ENCODE peak calls at places on chromosome 2, in eight cellular contexts. One of them, this sample, is unnamed.

GRCh38 chr2:239737144-239737463 is 288.0 kb downstream of the NDUFA10 start:
- DNase-seq in NCI-H2081: no peak
- DNase-seq in 8988T: no peak
- DNase-seq in iPS DF 19.7: no peak
- DNase-seq in cerebellar cortex: no peak
- DNase-seq in stimulated activated CD8-positive, alpha-beta memory T cell treated with anti-CD3 and anti-CD28 coated beads, Interleukin-2, amount 100 ng/mL, for 48 hours: no peak
- DNase-seq in amniotic stem cell: no peak
- DNase-seq in dorsolateral prefrontal cortex: no peak
- DNase-seq in this sample: no peak

GRCh38 chr2:95374029-95374428 is 28.5 kb upstream of the FAHD2A start:
- DNase-seq in NCI-H2081: no peak
- DNase-seq in 8988T: no peak
- DNase-seq in iPS DF 19.7: no peak
- DNase-seq in cerebellar cortex: no peak
- DNase-seq in stimulated activated CD8-positive, alpha-beta memory T cell treated with anti-CD3 and anti-CD28 coated beads, Interleukin-2, amount 100 ng/mL, for 48 hours: no peak
- DNase-seq in amniotic stem cell: no peak
- DNase-seq in dorsolateral prefrontal cortex: no peak
- DNase-seq in this sample: peak

GRCh38 chr2:74094291-74094690 is 53.4 kb downstream of the BOLA3 start:
- DNase-seq in NCI-H2081: no peak
- DNase-seq in 8988T: no peak
- DNase-seq in iPS DF 19.7: no peak
- DNase-seq in cerebellar cortex: no peak
- DNase-seq in stimulated activated CD8-positive, alpha-beta memory T cell treated with anti-CD3 and anti-CD28 coated beads, Interleukin-2, amount 100 ng/mL, for 48 hours: no peak
- DNase-seq in amniotic stem cell: no peak
- DNase-seq in dorsolateral prefrontal cortex: no peak
- DNase-seq in this sample: no peak

GRCh38 chr2:203656522-203657287 is 49.7 kb upstream of the CD28 start:
- DNase-seq in NCI-H2081: no peak
- DNase-seq in 8988T: no peak
- DNase-seq in iPS DF 19.7: no peak
- DNase-seq in cerebellar cortex: no peak
- DNase-seq in stimulated activated CD8-positive, alpha-beta memory T cell treated with anti-CD3 and anti-CD28 coated beads, Interleukin-2, amount 100 ng/mL, for 48 hours: no peak
- DNase-seq in amniotic stem cell: no peak
- DNase-seq in dorsolateral prefrontal cortex: no peak
- DNase-seq in this sample: no peak

GRCh38 chr2:230541934-230542380 is 126.0 kb downstream of the SP100 start:
- DNase-seq in NCI-H2081: no peak
- DNase-seq in 8988T: no peak
- DNase-seq in iPS DF 19.7: no peak
- DNase-seq in cerebellar cortex: no peak
- DNase-seq in stimulated activated CD8-positive, alpha-beta memory T cell treated with anti-CD3 and anti-CD28 coated beads, Interleukin-2, amount 100 ng/mL, for 48 hours: no peak
- DNase-seq in amniotic stem cell: no peak
- DNase-seq in dorsolateral prefrontal cortex: no peak
- DNase-seq in this sample: no peak

GRCh38 chr2:225670111-225670974 is 270.8 kb downstream of the NYAP2 start:
- DNase-seq in NCI-H2081: peak
- DNase-seq in 8988T: no peak
- DNase-seq in iPS DF 19.7: no peak
- DNase-seq in cerebellar cortex: peak
- DNase-seq in stimulated activated CD8-positive, alpha-beta memory T cell treated with anti-CD3 and anti-CD28 coated beads, Interleukin-2, amount 100 ng/mL, for 48 hours: no peak
- DNase-seq in amniotic stem cell: no peak
- DNase-seq in dorsolateral prefrontal cortex: no peak
- DNase-seq in this sample: no peak

GRCh38 chr2:98040331-98040939 is 44.7 kb upstream of the TMEM131 start:
- DNase-seq in NCI-H2081: no peak
- DNase-seq in 8988T: no peak
- DNase-seq in iPS DF 19.7: no peak
- DNase-seq in cerebellar cortex: no peak
- DNase-seq in stimulated activated CD8-positive, alpha-beta memory T cell treated with anti-CD3 and anti-CD28 coated beads, Interleukin-2, amount 100 ng/mL, for 48 hours: no peak
- DNase-seq in amniotic stem cell: no peak
- DNase-seq in dorsolateral prefrontal cortex: no peak
- DNase-seq in this sample: no peak

GRCh38 chr2:43270930-43271615 is 44.7 kb upstream of the ZFP36L2 start:
- DNase-seq in NCI-H2081: no peak
- DNase-seq in 8988T: no peak
- DNase-seq in iPS DF 19.7: no peak
- DNase-seq in cerebellar cortex: no peak
- DNase-seq in stimulated activated CD8-positive, alpha-beta memory T cell treated with anti-CD3 and anti-CD28 coated beads, Interleukin-2, amount 100 ng/mL, for 48 hours: no peak
- DNase-seq in amniotic stem cell: no peak
- DNase-seq in dorsolateral prefrontal cortex: no peak
- DNase-seq in this sample: no peak

GRCh38 chr2:109304731-109305470 is 175.9 kb downstream of the SH3RF3 start:
- DNase-seq in NCI-H2081: no peak
- DNase-seq in 8988T: no peak
- DNase-seq in iPS DF 19.7: no peak
- DNase-seq in cerebellar cortex: no peak
- DNase-seq in stimulated activated CD8-positive, alpha-beta memory T cell treated with anti-CD3 and anti-CD28 coated beads, Interleukin-2, amount 100 ng/mL, for 48 hours: no peak
- DNase-seq in amniotic stem cell: no peak
- DNase-seq in dorsolateral prefrontal cortex: no peak
- DNase-seq in this sample: no peak

GRCh38 chr2:52539026-52539964 is 1228.3 kb upstream of the CHAC2 start:
- DNase-seq in NCI-H2081: no peak
- DNase-seq in 8988T: no peak
- DNase-seq in iPS DF 19.7: no peak
- DNase-seq in cerebellar cortex: no peak
- DNase-seq in stimulated activated CD8-positive, alpha-beta memory T cell treated with anti-CD3 and anti-CD28 coated beads, Interleukin-2, amount 100 ng/mL, for 48 hours: no peak
- DNase-seq in amniotic stem cell: peak
- DNase-seq in dorsolateral prefrontal cortex: no peak
- DNase-seq in this sample: no peak

GRCh38 chr2:126720647-126721046 is 64.7 kb downstream of the GYPC start:
- DNase-seq in NCI-H2081: no peak
- DNase-seq in 8988T: no peak
- DNase-seq in iPS DF 19.7: no peak
- DNase-seq in cerebellar cortex: no peak
- DNase-seq in stimulated activated CD8-positive, alpha-beta memory T cell treated with anti-CD3 and anti-CD28 coated beads, Interleukin-2, amount 100 ng/mL, for 48 hours: no peak
- DNase-seq in amniotic stem cell: no peak
- DNase-seq in dorsolateral prefrontal cortex: no peak
- DNase-seq in this sample: no peak

GRCh38 chr2:26989156-26989555 is 18.7 kb downstream of the MAPRE3 start:
- DNase-seq in NCI-H2081: no peak
- DNase-seq in 8988T: no peak
- DNase-seq in iPS DF 19.7: no peak
- DNase-seq in cerebellar cortex: no peak
- DNase-seq in stimulated activated CD8-positive, alpha-beta memory T cell treated with anti-CD3 and anti-CD28 coated beads, Interleukin-2, amount 100 ng/mL, for 48 hours: no peak
- DNase-seq in amniotic stem cell: no peak
- DNase-seq in dorsolateral prefrontal cortex: no peak
- DNase-seq in this sample: no peak

GRCh38 chr2:42060718-42061619 is 13.1 kb downstream of the PKDCC start:
- DNase-seq in NCI-H2081: no peak
- DNase-seq in 8988T: no peak
- DNase-seq in iPS DF 19.7: no peak
- DNase-seq in cerebellar cortex: no peak
- DNase-seq in stimulated activated CD8-positive, alpha-beta memory T cell treated with anti-CD3 and anti-CD28 coated beads, Interleukin-2, amount 100 ng/mL, for 48 hours: no peak
- DNase-seq in amniotic stem cell: no peak
- DNase-seq in dorsolateral prefrontal cortex: no peak
- DNase-seq in this sample: no peak

GRCh38 chr2:43021791-43022500 is 204.5 kb downstream of the ZFP36L2 start:
- DNase-seq in NCI-H2081: no peak
- DNase-seq in 8988T: no peak
- DNase-seq in iPS DF 19.7: no peak
- DNase-seq in cerebellar cortex: no peak
- DNase-seq in stimulated activated CD8-positive, alpha-beta memory T cell treated with anti-CD3 and anti-CD28 coated beads, Interleukin-2, amount 100 ng/mL, for 48 hours: no peak
- DNase-seq in amniotic stem cell: no peak
- DNase-seq in dorsolateral prefrontal cortex: peak
- DNase-seq in this sample: no peak

GRCh38 chr2:19654310-19655090 is 247.3 kb downstream of the TTC32 start:
- DNase-seq in NCI-H2081: no peak
- DNase-seq in 8988T: no peak
- DNase-seq in iPS DF 19.7: no peak
- DNase-seq in cerebellar cortex: no peak
- DNase-seq in stimulated activated CD8-positive, alpha-beta memory T cell treated with anti-CD3 and anti-CD28 coated beads, Interleukin-2, amount 100 ng/mL, for 48 hours: no peak
- DNase-seq in amniotic stem cell: no peak
- DNase-seq in dorsolateral prefrontal cortex: no peak
- DNase-seq in this sample: no peak

GRCh38 chr2:40281021-40281940 is 170.6 kb downstream of the SLC8A1 start:
- DNase-seq in NCI-H2081: no peak
- DNase-seq in 8988T: no peak
- DNase-seq in iPS DF 19.7: no peak
- DNase-seq in cerebellar cortex: peak
- DNase-seq in stimulated activated CD8-positive, alpha-beta memory T cell treated with anti-CD3 and anti-CD28 coated beads, Interleukin-2, amount 100 ng/mL, for 48 hours: no peak
- DNase-seq in amniotic stem cell: peak
- DNase-seq in dorsolateral prefrontal cortex: no peak
- DNase-seq in this sample: no peak

GRCh38 chr2:48332286-48332685 is 197.7 kb upstream of the STON1 start:
- DNase-seq in NCI-H2081: peak
- DNase-seq in 8988T: no peak
- DNase-seq in iPS DF 19.7: no peak
- DNase-seq in cerebellar cortex: peak
- DNase-seq in stimulated activated CD8-positive, alpha-beta memory T cell treated with anti-CD3 and anti-CD28 coated beads, Interleukin-2, amount 100 ng/mL, for 48 hours: no peak
- DNase-seq in amniotic stem cell: no peak
- DNase-seq in dorsolateral prefrontal cortex: no peak
- DNase-seq in this sample: no peak

GRCh38 chr2:136080114-136080513 is 37.8 kb downstream of the CXCR4 start:
- DNase-seq in NCI-H2081: no peak
- DNase-seq in 8988T: no peak
- DNase-seq in iPS DF 19.7: no peak
- DNase-seq in cerebellar cortex: no peak
- DNase-seq in stimulated activated CD8-positive, alpha-beta memory T cell treated with anti-CD3 and anti-CD28 coated beads, Interleukin-2, amount 100 ng/mL, for 48 hours: no peak
- DNase-seq in amniotic stem cell: no peak
- DNase-seq in dorsolateral prefrontal cortex: no peak
- DNase-seq in this sample: no peak

GRCh38 chr2:197010200-197011020 is 83.9 kb upstream of the PGAP1 start:
- DNase-seq in NCI-H2081: no peak
- DNase-seq in 8988T: no peak
- DNase-seq in iPS DF 19.7: no peak
- DNase-seq in cerebellar cortex: no peak
- DNase-seq in stimulated activated CD8-positive, alpha-beta memory T cell treated with anti-CD3 and anti-CD28 coated beads, Interleukin-2, amount 100 ng/mL, for 48 hours: no peak
- DNase-seq in amniotic stem cell: no peak
- DNase-seq in dorsolateral prefrontal cortex: no peak
- DNase-seq in this sample: no peak

GRCh38 chr2:192000196-192000990 is 153.5 kb upstream of the CAVIN2 start:
- DNase-seq in NCI-H2081: no peak
- DNase-seq in 8988T: no peak
- DNase-seq in iPS DF 19.7: no peak
- DNase-seq in cerebellar cortex: peak
- DNase-seq in stimulated activated CD8-positive, alpha-beta memory T cell treated with anti-CD3 and anti-CD28 coated beads, Interleukin-2, amount 100 ng/mL, for 48 hours: no peak
- DNase-seq in amniotic stem cell: no peak
- DNase-seq in dorsolateral prefrontal cortex: no peak
- DNase-seq in this sample: no peak

GRCh38 chr2:182650704-182651103 is 65.4 kb upstream of the DNAJC10 start:
- DNase-seq in NCI-H2081: peak
- DNase-seq in 8988T: no peak
- DNase-seq in iPS DF 19.7: no peak
- DNase-seq in cerebellar cortex: peak
- DNase-seq in stimulated activated CD8-positive, alpha-beta memory T cell treated with anti-CD3 and anti-CD28 coated beads, Interleukin-2, amount 100 ng/mL, for 48 hours: no peak
- DNase-seq in amniotic stem cell: peak
- DNase-seq in dorsolateral prefrontal cortex: no peak
- DNase-seq in this sample: no peak

GRCh38 chr2:97658691-97659157 is 5.1 kb downstream of the ACTR1B start:
- DNase-seq in NCI-H2081: no peak
- DNase-seq in 8988T: no peak
- DNase-seq in iPS DF 19.7: no peak
- DNase-seq in cerebellar cortex: no peak
- DNase-seq in stimulated activated CD8-positive, alpha-beta memory T cell treated with anti-CD3 and anti-CD28 coated beads, Interleukin-2, amount 100 ng/mL, for 48 hours: no peak
- DNase-seq in amniotic stem cell: no peak
- DNase-seq in dorsolateral prefrontal cortex: no peak
- DNase-seq in this sample: no peak

GRCh38 chr2:148900350-148900749 is 25.3 kb downstream of the KIF5C start:
- DNase-seq in NCI-H2081: peak
- DNase-seq in 8988T: no peak
- DNase-seq in iPS DF 19.7: no peak
- DNase-seq in cerebellar cortex: no peak
- DNase-seq in stimulated activated CD8-positive, alpha-beta memory T cell treated with anti-CD3 and anti-CD28 coated beads, Interleukin-2, amount 100 ng/mL, for 48 hours: no peak
- DNase-seq in amniotic stem cell: no peak
- DNase-seq in dorsolateral prefrontal cortex: no peak
- DNase-seq in this sample: no peak

GRCh38 chr2:235073938-235074337 is 122.1 kb downstream of the SH3BP4 start:
- DNase-seq in NCI-H2081: no peak
- DNase-seq in 8988T: no peak
- DNase-seq in iPS DF 19.7: no peak
- DNase-seq in cerebellar cortex: no peak
- DNase-seq in stimulated activated CD8-positive, alpha-beta memory T cell treated with anti-CD3 and anti-CD28 coated beads, Interleukin-2, amount 100 ng/mL, for 48 hours: no peak
- DNase-seq in amniotic stem cell: no peak
- DNase-seq in dorsolateral prefrontal cortex: no peak
- DNase-seq in this sample: no peak

GRCh38 chr2:52805901-52806410 is 961.6 kb upstream of the CHAC2 start:
- DNase-seq in NCI-H2081: no peak
- DNase-seq in 8988T: no peak
- DNase-seq in iPS DF 19.7: no peak
- DNase-seq in cerebellar cortex: no peak
- DNase-seq in stimulated activated CD8-positive, alpha-beta memory T cell treated with anti-CD3 and anti-CD28 coated beads, Interleukin-2, amount 100 ng/mL, for 48 hours: no peak
- DNase-seq in amniotic stem cell: no peak
- DNase-seq in dorsolateral prefrontal cortex: no peak
- DNase-seq in this sample: no peak

GRCh38 chr2:208370881-208371633 is 35.5 kb upstream of the PTH2R start:
- DNase-seq in NCI-H2081: no peak
- DNase-seq in 8988T: no peak
- DNase-seq in iPS DF 19.7: no peak
- DNase-seq in cerebellar cortex: no peak
- DNase-seq in stimulated activated CD8-positive, alpha-beta memory T cell treated with anti-CD3 and anti-CD28 coated beads, Interleukin-2, amount 100 ng/mL, for 48 hours: no peak
- DNase-seq in amniotic stem cell: no peak
- DNase-seq in dorsolateral prefrontal cortex: no peak
- DNase-seq in this sample: no peak

GRCh38 chr2:64090264-64090663 is 54.0 kb downstream of the PELI1 start:
- DNase-seq in NCI-H2081: no peak
- DNase-seq in 8988T: no peak
- DNase-seq in iPS DF 19.7: no peak
- DNase-seq in cerebellar cortex: no peak
- DNase-seq in stimulated activated CD8-positive, alpha-beta memory T cell treated with anti-CD3 and anti-CD28 coated beads, Interleukin-2, amount 100 ng/mL, for 48 hours: no peak
- DNase-seq in amniotic stem cell: no peak
- DNase-seq in dorsolateral prefrontal cortex: no peak
- DNase-seq in this sample: no peak

This sample was measured in cardiac septum.